ENCODE peak calls at places on chromosome 3, in six cellular contexts. L is upper lobe of left lung, H is K562, P is AG10803, G is SK-N-SH, O is fibroblast of lung. B is an unnamed sample.

GRCh38 chr3:184771158-184771730 is 40.7 kb upstream of the VPS8 start:
- DNase-seq in L (no peak), H (no peak), P (no peak), O (peak), G (no peak), B (no peak)

GRCh38 chr3:149023951-149024350 is 32.6 kb downstream of the GYG1 start:
- DNase-seq in L (no peak), O (no peak), G (no peak), H (no peak), P (no peak), B (no peak)

GRCh38 chr3:185207931-185208746 is 45.7 kb downstream of the EHHADH start:
- DNase-seq in H (no peak), G (no peak), O (peak), L (no peak), P (peak), B (no peak)

GRCh38 chr3:156812521-156813335 is 13.4 kb upstream of the LEKR1 start:
- DNase-seq in G (no peak), P (peak), H (peak), L (no peak), O (peak), B (peak)

GRCh38 chr3:127677541-127678314 is 5.0 kb downstream of the ABTB1 start:
- DNase-seq in P (no peak), O (no peak), G (no peak), H (no peak), L (no peak), B (no peak)

GRCh38 chr3:57949344-57949743 is 58.9 kb upstream of the FLNB start:
- DNase-seq in G (no peak), H (no peak), L (no peak), P (no peak), O (no peak), B (no peak)

GRCh38 chr3:96214941-96215340 is 599.5 kb upstream of the EPHA6 start:
- DNase-seq in H (no peak), P (no peak), L (no peak), G (no peak), O (no peak), B (no peak)

GRCh38 chr3:8843347-8843746 is 73.9 kb upstream of the OXTR start:
- DNase-seq in G (no peak), H (no peak), P (no peak), O (no peak), L (no peak), B (no peak)

GRCh38 chr3:44554626-44555592 is at the start of gene ZKSCAN7:
- DNase-seq in O (peak), G (peak), P (peak), H (no peak), L (peak), B (peak)

GRCh38 chr3:108153451-108153981 is 62.7 kb upstream of the CD47 start:
- DNase-seq in H (peak), P (peak), L (no peak), G (peak), O (peak), B (peak)

GRCh38 chr3:152328841-152329240 is 60.1 kb downstream of the MBNL1 start:
- DNase-seq in P (peak), H (no peak), O (peak), G (no peak), L (no peak), B (peak)

GRCh38 chr3:5245927-5246326 is 58.4 kb downstream of the EDEM1 start:
- DNase-seq in L (no peak), G (no peak), P (no peak), O (no peak), H (no peak), B (no peak)

GRCh38 chr3:44870375-44871061 is 3.9 kb upstream of the TGM4 start:
- DNase-seq in H (no peak), L (no peak), O (no peak), G (no peak), P (no peak), B (no peak)

GRCh38 chr3:178849220-178849910 is 222.2 kb downstream of the ZMAT3 start:
- DNase-seq in G (no peak), L (no peak), H (no peak), P (no peak), O (peak), B (no peak)

GRCh38 chr3:40422861-40423260 is 34.3 kb upstream of the RPL14 start:
- DNase-seq in O (no peak), H (no peak), L (no peak), P (no peak), G (no peak), B (no peak)

GRCh38 chr3:37703633-37704032 is 158.0 kb upstream of the CTDSPL start:
- DNase-seq in P (peak), O (peak), L (no peak), H (no peak), G (no peak), B (peak)

GRCh38 chr3:55009372-55009771 is 81.5 kb upstream of the LRTM1 start:
- DNase-seq in G (no peak), P (no peak), H (no peak), O (no peak), L (no peak), B (no peak)

GRCh38 chr3:22296641-22297040 is 545.6 kb upstream of the ZNF385D start:
- DNase-seq in P (peak), O (peak), H (no peak), L (no peak), G (peak), B (no peak)

GRCh38 chr3:14836049-14836468 is 17.3 kb downstream of the FGD5 start:
- DNase-seq in O (peak), L (no peak), P (no peak), G (no peak), H (peak), B (no peak)

GRCh38 chr3:5197470-5198312 is 10.2 kb downstream of the EDEM1 start:
- DNase-seq in H (peak), O (peak), L (no peak), G (no peak), P (peak), B (no peak)

GRCh38 chr3:125150525-125151436 is 61.8 kb downstream of the SLC12A8 start:
- DNase-seq in P (no peak), H (peak), G (peak), L (no peak), O (peak), B (peak)

GRCh38 chr3:48565591-48566400 is 2.2 kb upstream of the UCN2 start:
- DNase-seq in L (no peak), O (peak), H (no peak), G (no peak), P (peak), B (peak)

GRCh38 chr3:141994856-141995255 is 118.4 kb downstream of the ATP1B3 start:
- DNase-seq in H (no peak), O (no peak), L (no peak), G (no peak), P (no peak), B (no peak)

GRCh38 chr3:98784042-98784441 is 20.9 kb downstream of the ST3GAL6 start:
- DNase-seq in O (no peak), P (no peak), L (no peak), H (no peak), G (no peak), B (no peak)

GRCh38 chr3:149547954-149548728 is 73.6 kb downstream of the TM4SF4 start:
- DNase-seq in P (peak), G (no peak), O (peak), L (no peak), H (no peak), B (peak)

GRCh38 chr3:114866430-114866829 is 280.7 kb downstream of the ZBTB20 start:
- DNase-seq in G (no peak), O (no peak), L (no peak), P (no peak), H (no peak), B (no peak)

GRCh38 chr3:104901396-104901795 is 465.3 kb upstream of the ALCAM start:
- DNase-seq in G (no peak), P (no peak), O (no peak), L (no peak), H (no peak), B (no peak)

GRCh38 chr3:133905376-133905775 is 9.7 kb upstream of the RAB6B start:
- DNase-seq in G (no peak), O (no peak), H (no peak), P (no peak), L (no peak), B (no peak)

GRCh38 chr3:104066658-104067057 is 1300.1 kb upstream of the ALCAM start:
- DNase-seq in G (no peak), O (peak), L (no peak), P (peak), H (no peak), B (peak)

GRCh38 chr3:105431171-105431570 is 64.5 kb downstream of the ALCAM start:
- DNase-seq in G (no peak), L (no peak), H (no peak), P (no peak), O (no peak), B (no peak)

GRCh38 chr3:195906865-195907729 is 1.3 kb downstream of the TNK2 start:
- DNase-seq in P (no peak), H (no peak), O (no peak), L (peak), G (no peak), B (no peak)

GRCh38 chr3:14124223-14124614 is 451 bp downstream of the CHCHD4 start:
- DNase-seq in L (no peak), H (peak), P (peak), O (peak), G (peak), B (no peak)

GRCh38 chr3:143234521-143234920 is 115.0 kb downstream of the CHST2 start:
- DNase-seq in G (no peak), H (no peak), P (peak), O (no peak), L (no peak), B (peak)

GRCh38 chr3:58471025-58471887 is 20.6 kb upstream of the KCTD6 start:
- DNase-seq in O (peak), L (peak), P (peak), G (no peak), H (peak), B (peak)

GRCh38 chr3:189276481-189277190 is 104.9 kb downstream of the TPRG1 start:
- DNase-seq in O (peak), H (no peak), L (no peak), P (peak), G (no peak), B (peak)

GRCh38 chr3:50008931-50009330 is 69.0 kb downstream of the RBM6 start:
- DNase-seq in P (peak), G (no peak), H (no peak), O (peak), L (no peak), B (no peak)

GRCh38 chr3:5638550-5638949 is 451.0 kb downstream of the EDEM1 start:
- DNase-seq in P (no peak), G (no peak), H (no peak), O (no peak), L (no peak), B (no peak)

GRCh38 chr3:171640520-171641412 is 169.5 kb downstream of the PLD1 start:
- DNase-seq in L (no peak), H (peak), P (peak), O (peak), G (no peak), B (peak)

DNA sequence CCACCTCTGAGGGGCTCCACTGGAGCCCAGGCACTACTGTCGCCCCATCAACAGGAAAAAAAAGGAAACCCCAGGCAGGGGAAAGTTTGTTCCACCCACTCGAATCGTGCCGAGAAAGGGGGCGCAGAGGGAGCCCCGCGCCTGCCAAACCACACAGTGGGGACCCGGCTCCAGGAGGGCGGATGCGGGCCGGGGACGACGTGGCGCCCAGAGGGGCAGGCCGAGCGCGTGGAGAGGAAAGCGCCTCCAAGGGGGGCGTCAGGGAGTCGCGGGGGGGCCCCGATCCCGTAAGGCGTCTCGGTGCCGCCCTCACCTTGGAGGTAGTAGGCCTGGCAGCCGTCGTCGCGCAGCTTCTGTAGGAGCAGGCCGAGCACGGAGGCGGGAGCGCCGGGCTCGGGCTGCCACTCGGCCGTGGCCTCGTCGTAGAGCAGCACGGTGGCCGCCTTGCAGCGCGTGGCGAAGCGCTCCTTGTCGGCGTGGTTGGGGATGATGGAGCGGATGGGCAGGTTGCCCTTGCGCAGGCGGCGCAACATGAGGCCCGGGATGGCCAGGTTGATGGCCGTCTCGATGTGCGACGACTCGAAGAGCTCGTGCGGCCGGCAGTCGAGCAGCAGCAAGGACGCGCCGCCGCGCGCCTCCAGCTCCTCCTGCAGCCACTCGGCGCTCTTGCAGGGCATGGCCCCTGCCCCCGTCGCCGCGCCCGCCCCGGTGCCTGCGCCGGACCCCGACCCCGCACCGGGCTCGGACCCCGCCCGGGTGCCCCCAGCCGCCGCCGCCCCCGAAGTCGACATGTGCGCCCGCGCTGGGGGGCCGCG is 627 bp downstream of the DUSP7 start:
- DNase-seq in G (peak), H (peak), P (peak), L (peak), O (peak), B (no peak)
- TF ChIP-seq CTCF in G (peak), H (no peak), P (peak), L (peak), O (peak), B (peak)

GRCh38 chr3:100210777-100211145 is 50.0 kb upstream of the TBC1D23 start:
- DNase-seq in L (no peak), P (peak), G (no peak), H (no peak), O (peak), B (peak)
- H3K4me3 ChIP-seq in L (no peak), P (no peak), G (no peak), H (no peak), O (no peak), B (no peak)

GRCh38 chr3:25904248-25904647 is 114.4 kb downstream of the OXSM start:
- DNase-seq in H (no peak), G (no peak), P (no peak), L (no peak), O (no peak), B (no peak)
- TF ChIP-seq CTCF in H (no peak), G (no peak), P (no peak), L (no peak), O (no peak), B (no peak)

DNA sequence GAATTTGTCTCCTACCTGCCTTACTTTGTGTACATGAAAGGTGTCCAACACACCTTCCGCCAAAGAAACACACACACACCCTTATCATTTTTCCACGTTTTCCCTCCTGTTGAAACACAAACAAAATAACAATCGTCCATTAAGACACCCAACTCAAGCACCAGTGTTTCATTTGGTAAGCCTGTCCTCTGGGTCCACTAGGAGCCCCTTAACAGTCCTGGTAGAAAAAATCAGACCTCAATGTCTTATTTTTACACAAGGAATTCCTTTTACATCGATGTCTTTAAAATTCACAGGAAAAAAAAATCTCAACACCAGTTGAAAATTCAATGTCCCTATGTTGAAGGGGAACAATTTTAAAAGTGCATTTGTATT is 4.0 kb downstream of the HES1 start:
- DNase-seq in P (no peak), G (no peak), H (no peak), L (no peak), O (no peak), B (no peak)
- H3K4me3 ChIP-seq in P (no peak), G (peak), H (peak), L (peak), O (no peak), B (no peak)

B was measured in brain microvascular endothelial cell.